ENCODE peak calls at places on chromosome 10, in nine cellular contexts. R is lower lobe of right lung; P is OCI-LY7; U is heart right ventricle; S is PC-9; F is HepG2; L is right lobe of liver; H is brain microvascular endothelial cell; N is CD8-positive, alpha-beta T cell. O is an unnamed sample. For H3K36me3, the result is how much of the 10 kb centered on the place peaks cover.

GRCh38 chr10:67606572-67606971 is 89.4 kb downstream of the CTNNA3 start:
- DNase-seq in F (no peak), S (no peak), R (no peak), U (no peak), N (no peak), L (no peak), H (peak), P (no peak), O (no peak)

GRCh38 chr10:126945351-126946035 is 40.3 kb downstream of the DOCK1 start:
- DNase-seq in H (no peak), U (no peak), L (no peak), P (no peak), S (no peak), F (no peak), N (no peak), R (no peak), O (no peak)

GRCh38 chr10:19688344-19688743 is 127.9 kb upstream of the PLXDC2 start:
- DNase-seq in F (no peak), L (no peak), H (no peak), S (no peak), U (no peak), R (no peak), N (no peak), P (no peak), O (no peak)

GRCh38 chr10:99368646-99369045 is 39.5 kb downstream of the CNNM1 start:
- DNase-seq in S (no peak), U (no peak), N (no peak), P (no peak), H (no peak), F (peak), L (no peak), R (no peak), O (no peak)

GRCh38 chr10:7311256-7312178 is 99.3 kb downstream of the SFMBT2 start:
- DNase-seq in F (no peak), S (no peak), P (no peak), L (no peak), R (no peak), N (no peak), U (no peak), H (no peak), O (no peak)

GRCh38 chr10:128062837-128063563 is 63.2 kb downstream of the MKI67 start:
- DNase-seq in L (peak), R (no peak), N (no peak), P (peak), F (no peak), S (no peak), U (peak), H (no peak), O (peak)

GRCh38 chr10:59976909-59977308 is 70.6 kb upstream of the CCDC6 start:
- DNase-seq in H (no peak), P (no peak), N (no peak), F (no peak), U (no peak), R (no peak), L (no peak), S (peak), O (no peak)

GRCh38 chr10:69571618-69572158 is 1.5 kb downstream of the NEUROG3 start:
- DNase-seq in N (no peak), U (no peak), P (no peak), L (no peak), R (no peak), H (no peak), F (no peak), S (no peak), O (no peak)

GRCh38 chr10:67110286-67110685 is 184.4 kb downstream of the LRRTM3 start:
- DNase-seq in F (no peak), L (no peak), P (no peak), H (no peak), R (no peak), U (no peak), S (no peak), N (no peak), O (no peak)

GRCh38 chr10:113111900-113112853 is 162.1 kb downstream of the TCF7L2 start:
- DNase-seq in S (no peak), L (peak), R (no peak), P (no peak), F (peak), U (no peak), N (no peak), H (no peak), O (no peak)

GRCh38 chr10:95456486-95456885 is 104.7 kb downstream of the SORBS1 start:
- DNase-seq in S (no peak), R (no peak), N (no peak), P (no peak), F (no peak), L (no peak), U (no peak), H (no peak), O (no peak)

DNA sequence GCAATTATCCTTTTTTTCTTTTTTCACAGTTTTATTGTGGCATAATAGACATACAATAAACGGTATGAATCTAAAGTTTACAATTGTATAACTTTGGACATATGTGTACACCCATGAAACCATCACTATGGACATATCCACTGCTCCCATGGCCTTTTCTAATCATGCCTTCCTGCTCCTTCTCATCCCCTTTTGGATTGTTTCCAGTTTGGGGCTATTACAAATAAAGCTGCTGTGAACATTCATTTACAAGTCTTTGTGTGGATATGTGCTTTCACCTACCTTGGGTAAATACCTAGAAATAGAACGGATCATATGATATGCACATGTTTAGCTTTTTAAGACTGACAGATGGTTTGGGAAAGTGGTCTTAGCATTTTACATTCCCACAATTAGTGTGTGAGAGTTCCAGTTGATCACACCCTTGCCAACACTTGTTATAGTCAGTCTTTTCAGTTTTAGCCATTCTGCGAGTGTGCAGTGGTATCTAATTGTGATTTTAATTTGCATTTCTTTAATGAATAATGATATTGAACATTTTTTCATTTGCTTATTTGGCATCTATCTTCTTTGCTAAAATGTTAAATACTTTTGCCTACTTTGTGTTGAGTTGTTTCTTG is 120.9 kb upstream of the KAT6B start:
- DNase-seq in F (no peak), U (no peak), P (no peak), S (no peak), L (no peak), R (no peak), H (no peak), N (no peak), O (no peak)
- H3K27ac ChIP-seq in F (no peak), U (no peak), P (no peak), S (no peak), L (no peak), R (no peak), H (no peak), N (no peak), O (no peak)

DNA sequence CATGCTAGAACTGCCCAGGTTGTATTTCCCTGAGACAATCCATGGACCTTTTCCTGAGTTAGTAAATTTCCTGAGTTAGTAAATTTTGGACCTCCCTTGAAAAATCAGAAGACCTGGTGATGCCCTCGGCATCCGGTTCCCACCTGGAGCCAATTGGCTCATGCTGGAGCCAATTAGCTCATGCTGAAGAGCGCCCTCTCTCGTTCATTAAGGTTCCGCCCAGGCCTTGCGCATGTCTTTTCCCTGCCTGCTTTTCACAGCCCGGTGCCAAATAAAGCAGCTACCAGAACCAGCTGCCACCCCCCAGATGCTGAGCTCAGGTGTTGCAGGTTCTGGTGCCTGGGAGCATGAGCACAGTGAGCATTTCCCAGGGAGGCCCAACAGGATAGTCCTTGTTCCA is 96.2 kb downstream of the APBB1IP start:
- DNase-seq in S (no peak), H (no peak), U (no peak), P (no peak), L (no peak), F (no peak), N (no peak), R (no peak), O (no peak)
- TF ChIP-seq CTCF in S (no peak), H (no peak), U (peak), P (peak), L (no peak), F (peak), N (no peak), R (no peak), O (no peak)

DNA sequence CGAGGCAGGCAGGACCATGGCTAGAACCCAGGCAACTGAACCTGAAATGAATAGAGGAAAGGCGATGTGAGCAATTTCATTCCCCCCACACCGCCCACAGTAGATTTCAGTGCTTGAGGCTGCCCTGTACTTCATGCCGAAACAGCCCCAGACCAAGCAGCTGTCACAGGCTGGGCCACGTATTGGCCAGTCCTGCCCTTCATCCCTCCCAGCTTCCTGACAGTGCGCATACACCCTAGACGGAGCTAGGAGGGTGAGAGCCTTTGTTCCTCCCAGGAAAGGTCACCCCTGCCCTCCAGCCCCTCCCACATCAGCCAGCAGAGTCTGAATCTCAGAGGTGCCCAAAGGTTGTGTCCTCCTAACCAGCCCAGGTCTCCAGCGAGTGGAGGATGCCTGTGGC is 98.8 kb downstream of the ZMIZ1 start:
- DNase-seq in P (no peak), S (no peak), U (no peak), F (no peak), H (no peak), R (no peak), N (no peak), L (no peak), O (no peak)
- H3K36me3 ChIP-seq in P (under half), S (under half), U (under half), F (under half), H (under half), R (half or more), N (under half), L (under half), O (under half)

GRCh38 chr10:124354411-124355382 is 64.0 kb downstream of the OAT start:
- DNase-seq in L (peak), P (no peak), R (peak), F (peak), N (no peak), H (peak), S (no peak), U (peak), O (peak)

GRCh38 chr10:124357583-124357930 is 61.2 kb downstream of the OAT start:
- DNase-seq in S (no peak), F (no peak), N (no peak), L (peak), R (no peak), U (no peak), H (no peak), P (no peak), O (no peak)

GRCh38 chr10:124359336-124359832 is 59.3 kb downstream of the OAT start:
- DNase-seq in N (no peak), L (no peak), H (peak), R (no peak), U (no peak), F (no peak), P (no peak), S (peak), O (no peak)

GRCh38 chr10:124353896-124354295 is 64.8 kb downstream of the OAT start:
- DNase-seq in H (no peak), N (no peak), L (no peak), P (no peak), F (no peak), S (no peak), R (no peak), U (no peak), O (no peak)

DNA sequence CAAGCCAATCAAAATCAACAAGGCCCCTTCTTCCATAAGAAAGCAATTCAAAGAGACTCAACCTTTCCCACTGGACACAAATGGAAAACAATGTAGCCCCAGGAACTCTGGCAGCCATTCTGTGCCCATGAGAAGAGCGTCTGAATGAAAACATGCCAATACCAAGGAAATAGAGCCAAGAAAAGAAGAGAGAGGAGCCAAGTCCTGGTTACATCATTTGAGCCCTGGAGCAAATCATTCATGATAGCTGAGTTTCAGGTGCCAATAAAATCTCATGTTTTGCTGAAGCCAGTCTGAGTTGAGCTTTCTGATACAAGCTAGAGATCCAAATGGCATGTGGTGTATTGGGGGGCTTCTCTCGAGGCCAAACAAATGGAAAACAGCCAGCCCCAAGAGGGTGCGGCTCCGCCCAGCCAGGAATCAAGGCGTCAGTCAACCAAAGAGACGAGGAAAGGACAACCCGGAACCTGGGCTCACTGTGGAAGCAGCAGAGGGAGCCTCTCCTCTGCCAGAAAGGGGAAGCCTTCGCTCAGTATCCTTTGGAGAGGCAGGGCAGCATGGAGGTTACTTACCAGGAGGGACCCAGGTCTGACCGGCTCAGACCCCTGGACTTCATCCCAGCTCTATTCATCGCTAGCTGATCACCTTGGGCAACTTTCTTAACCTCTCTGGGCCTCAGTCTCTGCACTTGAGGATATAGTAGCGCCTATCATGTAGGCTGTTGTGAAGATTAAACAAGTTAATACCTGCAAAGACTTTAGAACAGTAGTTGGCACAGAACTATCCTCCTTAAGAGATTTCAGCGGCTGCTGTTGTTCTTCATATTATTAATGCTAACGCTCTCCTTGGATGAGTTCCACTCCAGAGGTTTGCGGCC is 61.8 kb downstream of the OAT start:
- DNase-seq in P (no peak), S (no peak), F (no peak), U (no peak), N (no peak), L (peak), H (no peak), R (no peak), O (no peak)
- H3K27ac ChIP-seq in P (no peak), S (no peak), F (no peak), U (no peak), N (no peak), L (no peak), H (no peak), R (no peak), O (no peak)

GRCh38 chr10:120505866-120506265 is 48.8 kb downstream of the PLPP4 start:
- DNase-seq in S (no peak), U (no peak), L (no peak), F (no peak), N (no peak), R (no peak), P (no peak), H (no peak), O (no peak)
- TF ChIP-seq CTCF in S (no peak), U (no peak), L (no peak), F (no peak), N (no peak), R (no peak), P (no peak), H (no peak), O (no peak)

GRCh38 chr10:92531132-92531531 is 42.8 kb downstream of the IDE start:
- DNase-seq in N (no peak), U (no peak), L (no peak), R (no peak), S (no peak), F (no peak), P (no peak), H (no peak), O (no peak)
- H3K36me3 ChIP-seq in N (under half), U (under half), L (under half), R (half or more), S (under half), F (under half), P (under half), H (under half), O (under half)

GRCh38 chr10:88270871-88271713 is 312.0 kb downstream of the RNLS start:
- DNase-seq in N (no peak), L (no peak), S (no peak), H (peak), U (no peak), R (no peak), P (peak), F (no peak), O (peak)

GRCh38 chr10:88271736-88272135 is 311.4 kb downstream of the RNLS start:
- DNase-seq in N (no peak), U (no peak), R (no peak), P (no peak), L (no peak), F (no peak), S (no peak), H (no peak), O (no peak)

GRCh38 chr10:88270061-88270808 is 312.9 kb downstream of the RNLS start:
- DNase-seq in P (no peak), H (no peak), U (no peak), R (no peak), S (no peak), L (no peak), F (no peak), N (no peak), O (no peak)

GRCh38 chr10:88273567-88273966 is 309.6 kb downstream of the RNLS start:
- DNase-seq in N (no peak), F (no peak), S (no peak), P (no peak), U (no peak), L (no peak), H (no peak), R (no peak), O (no peak)

DNA sequence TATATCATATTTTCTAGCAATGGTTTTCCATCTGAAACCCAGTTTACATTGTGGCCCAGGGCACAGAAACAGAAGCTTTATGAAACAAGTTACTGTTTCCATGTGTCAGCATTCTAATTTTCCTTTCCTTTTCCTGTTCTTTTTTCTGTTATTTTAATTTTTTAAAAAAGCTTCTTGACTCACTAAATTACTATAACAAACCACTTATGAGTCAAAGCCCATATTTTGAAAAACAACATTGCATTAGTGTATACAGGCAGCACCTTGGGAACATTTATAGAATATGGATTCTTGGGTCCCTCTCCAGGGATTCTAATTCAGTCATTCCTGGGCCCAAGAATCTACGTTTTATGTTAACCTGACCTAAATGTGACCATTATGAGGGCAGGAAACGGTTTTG is 310.9 kb downstream of the RNLS start:
- DNase-seq in U (no peak), H (no peak), L (no peak), N (no peak), P (no peak), R (no peak), S (no peak), F (no peak), O (no peak)
- H3K27ac ChIP-seq in U (no peak), H (peak), L (no peak), N (no peak), P (no peak), R (no peak), S (no peak), F (no peak), O (no peak)

O was measured in kidney.